ENCODE peak calls at places on chromosomes 11 and 22, in seven cellular contexts. One of them, this sample, is unnamed.

GRCh38 chr22:38422615-38423511 is 32.1 kb downstream of the KCNJ4 start:
- DNase-seq in iPS-NIHi11: no peak
- DNase-seq in A172: peak
- DNase-seq in NCI-H1417: peak
- DNase-seq in WTC11: no peak
- DNase-seq in stimulated activated CD8-positive, alpha-beta memory T cell treated with anti-CD3 and anti-CD28 coated beads, Interleukin-15, amount 100 ng/mL, for 48 hours: no peak
- DNase-seq in T-cell: no peak
- DNase-seq in this sample: peak

GRCh38 chr11:61810671-61811175 is 6.1 kb downstream of the FADS1 start:
- DNase-seq in iPS-NIHi11: no peak
- DNase-seq in NCI-H1417: no peak
- DNase-seq in A172: no peak
- DNase-seq in WTC11: no peak
- DNase-seq in stimulated activated CD8-positive, alpha-beta memory T cell treated with anti-CD3 and anti-CD28 coated beads, Interleukin-15, amount 100 ng/mL, for 48 hours: no peak
- DNase-seq in T-cell: no peak
- DNase-seq in this sample: no peak

GRCh38 chr11:75597636-75598035 is 35.6 kb downstream of the SERPINH1 start:
- DNase-seq in iPS-NIHi11: peak
- DNase-seq in NCI-H1417: peak
- DNase-seq in A172: peak
- DNase-seq in stimulated activated CD8-positive, alpha-beta memory T cell treated with anti-CD3 and anti-CD28 coated beads, Interleukin-15, amount 100 ng/mL, for 48 hours: no peak
- DNase-seq in WTC11: peak
- DNase-seq in T-cell: no peak
- DNase-seq in this sample: peak

GRCh38 chr22:44462246-44463015 is 35.6 kb downstream of the RTL6 start:
- DNase-seq in stimulated activated CD8-positive, alpha-beta memory T cell treated with anti-CD3 and anti-CD28 coated beads, Interleukin-15, amount 100 ng/mL, for 48 hours: no peak
- DNase-seq in WTC11: no peak
- DNase-seq in T-cell: no peak
- DNase-seq in A172: no peak
- DNase-seq in iPS-NIHi11: no peak
- DNase-seq in NCI-H1417: no peak
- DNase-seq in this sample: no peak

GRCh38 chr11:119298726-119299125 is 18.2 kb downstream of the MCAM start:
- DNase-seq in T-cell: no peak
- DNase-seq in stimulated activated CD8-positive, alpha-beta memory T cell treated with anti-CD3 and anti-CD28 coated beads, Interleukin-15, amount 100 ng/mL, for 48 hours: no peak
- DNase-seq in NCI-H1417: no peak
- DNase-seq in iPS-NIHi11: no peak
- DNase-seq in A172: no peak
- DNase-seq in WTC11: no peak
- DNase-seq in this sample: no peak

GRCh38 chr22:30079952-30080533 is at the start of gene HORMAD2:
- DNase-seq in stimulated activated CD8-positive, alpha-beta memory T cell treated with anti-CD3 and anti-CD28 coated beads, Interleukin-15, amount 100 ng/mL, for 48 hours: no peak
- DNase-seq in T-cell: no peak
- DNase-seq in NCI-H1417: no peak
- DNase-seq in iPS-NIHi11: peak
- DNase-seq in A172: no peak
- DNase-seq in WTC11: peak
- DNase-seq in this sample: no peak

GRCh38 chr11:84430661-84431060 is 1144.5 kb upstream of the CCDC90B start:
- DNase-seq in WTC11: no peak
- DNase-seq in A172: no peak
- DNase-seq in iPS-NIHi11: no peak
- DNase-seq in NCI-H1417: peak
- DNase-seq in T-cell: no peak
- DNase-seq in stimulated activated CD8-positive, alpha-beta memory T cell treated with anti-CD3 and anti-CD28 coated beads, Interleukin-15, amount 100 ng/mL, for 48 hours: no peak
- DNase-seq in this sample: no peak

GRCh38 chr11:113874920-113875413 is 405 bp downstream of the USP28 start:
- DNase-seq in iPS-NIHi11: no peak
- DNase-seq in WTC11: no peak
- DNase-seq in stimulated activated CD8-positive, alpha-beta memory T cell treated with anti-CD3 and anti-CD28 coated beads, Interleukin-15, amount 100 ng/mL, for 48 hours: no peak
- DNase-seq in A172: no peak
- DNase-seq in T-cell: no peak
- DNase-seq in NCI-H1417: peak
- DNase-seq in this sample: no peak

GRCh38 chr11:45853616-45854219 is 6.4 kb downstream of the CRY2 start:
- DNase-seq in WTC11: no peak
- DNase-seq in iPS-NIHi11: no peak
- DNase-seq in stimulated activated CD8-positive, alpha-beta memory T cell treated with anti-CD3 and anti-CD28 coated beads, Interleukin-15, amount 100 ng/mL, for 48 hours: no peak
- DNase-seq in A172: no peak
- DNase-seq in T-cell: no peak
- DNase-seq in NCI-H1417: no peak
- DNase-seq in this sample: no peak

GRCh38 chr22:23574877-23575276 is 5.2 kb downstream of the IGLL1 start:
- DNase-seq in A172: no peak
- DNase-seq in T-cell: no peak
- DNase-seq in stimulated activated CD8-positive, alpha-beta memory T cell treated with anti-CD3 and anti-CD28 coated beads, Interleukin-15, amount 100 ng/mL, for 48 hours: no peak
- DNase-seq in WTC11: no peak
- DNase-seq in iPS-NIHi11: no peak
- DNase-seq in NCI-H1417: no peak
- DNase-seq in this sample: no peak

GRCh38 chr22:43118024-43118849 is 7.7 kb downstream of the BIK start:
- DNase-seq in stimulated activated CD8-positive, alpha-beta memory T cell treated with anti-CD3 and anti-CD28 coated beads, Interleukin-15, amount 100 ng/mL, for 48 hours: no peak
- DNase-seq in WTC11: no peak
- DNase-seq in iPS-NIHi11: peak
- DNase-seq in A172: no peak
- DNase-seq in NCI-H1417: peak
- DNase-seq in T-cell: no peak
- DNase-seq in this sample: no peak

GRCh38 chr22:26485991-26486390 is 2.3 kb downstream of the SRRD start:
- DNase-seq in NCI-H1417: no peak
- DNase-seq in T-cell: no peak
- DNase-seq in A172: no peak
- DNase-seq in stimulated activated CD8-positive, alpha-beta memory T cell treated with anti-CD3 and anti-CD28 coated beads, Interleukin-15, amount 100 ng/mL, for 48 hours: no peak
- DNase-seq in WTC11: no peak
- DNase-seq in iPS-NIHi11: no peak
- DNase-seq in this sample: no peak

GRCh38 chr22:32815943-32816342 is 14.4 kb downstream of the TIMP3 start:
- DNase-seq in A172: no peak
- DNase-seq in iPS-NIHi11: no peak
- DNase-seq in NCI-H1417: no peak
- DNase-seq in stimulated activated CD8-positive, alpha-beta memory T cell treated with anti-CD3 and anti-CD28 coated beads, Interleukin-15, amount 100 ng/mL, for 48 hours: no peak
- DNase-seq in WTC11: no peak
- DNase-seq in T-cell: no peak
- DNase-seq in this sample: no peak

GRCh38 chr11:120574881-120575280 is 63.3 kb downstream of the GRIK4 start:
- DNase-seq in T-cell: no peak
- DNase-seq in NCI-H1417: no peak
- DNase-seq in WTC11: no peak
- DNase-seq in iPS-NIHi11: no peak
- DNase-seq in stimulated activated CD8-positive, alpha-beta memory T cell treated with anti-CD3 and anti-CD28 coated beads, Interleukin-15, amount 100 ng/mL, for 48 hours: no peak
- DNase-seq in A172: no peak
- DNase-seq in this sample: no peak

GRCh38 chr11:115712296-115712695 is 208.1 kb upstream of the CADM1 start:
- DNase-seq in stimulated activated CD8-positive, alpha-beta memory T cell treated with anti-CD3 and anti-CD28 coated beads, Interleukin-15, amount 100 ng/mL, for 48 hours: no peak
- DNase-seq in T-cell: no peak
- DNase-seq in WTC11: no peak
- DNase-seq in NCI-H1417: no peak
- DNase-seq in A172: no peak
- DNase-seq in iPS-NIHi11: no peak
- DNase-seq in this sample: no peak

GRCh38 chr11:75470681-75471080 is 37.7 kb upstream of the KLHL35 start:
- DNase-seq in NCI-H1417: no peak
- DNase-seq in A172: no peak
- DNase-seq in iPS-NIHi11: no peak
- DNase-seq in stimulated activated CD8-positive, alpha-beta memory T cell treated with anti-CD3 and anti-CD28 coated beads, Interleukin-15, amount 100 ng/mL, for 48 hours: no peak
- DNase-seq in WTC11: no peak
- DNase-seq in T-cell: no peak
- DNase-seq in this sample: no peak

GRCh38 chr11:129248618-129249017 is 56.5 kb upstream of the ARHGAP32 start:
- DNase-seq in A172: peak
- DNase-seq in iPS-NIHi11: no peak
- DNase-seq in WTC11: no peak
- DNase-seq in NCI-H1417: no peak
- DNase-seq in T-cell: no peak
- DNase-seq in stimulated activated CD8-positive, alpha-beta memory T cell treated with anti-CD3 and anti-CD28 coated beads, Interleukin-15, amount 100 ng/mL, for 48 hours: no peak
- DNase-seq in this sample: no peak

GRCh38 chr11:117535870-117536411 is 208.3 kb downstream of the CEP164 start:
- DNase-seq in A172: no peak
- DNase-seq in stimulated activated CD8-positive, alpha-beta memory T cell treated with anti-CD3 and anti-CD28 coated beads, Interleukin-15, amount 100 ng/mL, for 48 hours: no peak
- DNase-seq in T-cell: no peak
- DNase-seq in WTC11: no peak
- DNase-seq in NCI-H1417: peak
- DNase-seq in iPS-NIHi11: no peak
- DNase-seq in this sample: no peak

GRCh38 chr11:101129203-101129943 is at the start of gene PGR:
- DNase-seq in WTC11: peak
- DNase-seq in NCI-H1417: peak
- DNase-seq in iPS-NIHi11: peak
- DNase-seq in stimulated activated CD8-positive, alpha-beta memory T cell treated with anti-CD3 and anti-CD28 coated beads, Interleukin-15, amount 100 ng/mL, for 48 hours: no peak
- DNase-seq in T-cell: no peak
- DNase-seq in A172: no peak
- DNase-seq in this sample: peak

GRCh38 chr11:112605093-112605666 is 344.5 kb upstream of the PLET1 start:
- DNase-seq in WTC11: no peak
- DNase-seq in iPS-NIHi11: no peak
- DNase-seq in NCI-H1417: no peak
- DNase-seq in T-cell: no peak
- DNase-seq in A172: no peak
- DNase-seq in stimulated activated CD8-positive, alpha-beta memory T cell treated with anti-CD3 and anti-CD28 coated beads, Interleukin-15, amount 100 ng/mL, for 48 hours: no peak
- DNase-seq in this sample: no peak

GRCh38 chr11:124876818-124877630 is 11.8 kb downstream of the ROBO3 start:
- DNase-seq in NCI-H1417: no peak
- DNase-seq in stimulated activated CD8-positive, alpha-beta memory T cell treated with anti-CD3 and anti-CD28 coated beads, Interleukin-15, amount 100 ng/mL, for 48 hours: no peak
- DNase-seq in T-cell: no peak
- DNase-seq in WTC11: peak
- DNase-seq in iPS-NIHi11: peak
- DNase-seq in A172: no peak
- DNase-seq in this sample: no peak

GRCh38 chr11:64834723-64835615 is 9.5 kb downstream of the CDC42BPG start:
- DNase-seq in iPS-NIHi11: peak
- DNase-seq in WTC11: no peak
- DNase-seq in T-cell: no peak
- DNase-seq in A172: peak
- DNase-seq in stimulated activated CD8-positive, alpha-beta memory T cell treated with anti-CD3 and anti-CD28 coated beads, Interleukin-15, amount 100 ng/mL, for 48 hours: no peak
- DNase-seq in NCI-H1417: no peak
- DNase-seq in this sample: no peak

GRCh38 chr11:57896641-57897145 is 127.0 kb upstream of the OR9Q1 start:
- DNase-seq in A172: no peak
- DNase-seq in NCI-H1417: no peak
- DNase-seq in WTC11: no peak
- DNase-seq in iPS-NIHi11: no peak
- DNase-seq in stimulated activated CD8-positive, alpha-beta memory T cell treated with anti-CD3 and anti-CD28 coated beads, Interleukin-15, amount 100 ng/mL, for 48 hours: no peak
- DNase-seq in T-cell: no peak
- DNase-seq in this sample: no peak

GRCh38 chr11:6618117-6619020 is 853 bp downstream of the TPP1 start:
- DNase-seq in stimulated activated CD8-positive, alpha-beta memory T cell treated with anti-CD3 and anti-CD28 coated beads, Interleukin-15, amount 100 ng/mL, for 48 hours: peak
- DNase-seq in iPS-NIHi11: no peak
- DNase-seq in T-cell: peak
- DNase-seq in WTC11: no peak
- DNase-seq in A172: peak
- DNase-seq in NCI-H1417: no peak
- DNase-seq in this sample: no peak

GRCh38 chr22:19880786-19881569 is 26.3 kb upstream of the GNB1L start:
- DNase-seq in T-cell: no peak
- DNase-seq in WTC11: peak
- DNase-seq in NCI-H1417: no peak
- DNase-seq in stimulated activated CD8-positive, alpha-beta memory T cell treated with anti-CD3 and anti-CD28 coated beads, Interleukin-15, amount 100 ng/mL, for 48 hours: no peak
- DNase-seq in A172: peak
- DNase-seq in iPS-NIHi11: peak
- DNase-seq in this sample: no peak

GRCh38 chr22:50018608-50019291 is 6.2 kb upstream of the IL17REL start:
- DNase-seq in WTC11: no peak
- DNase-seq in A172: no peak
- DNase-seq in NCI-H1417: no peak
- DNase-seq in T-cell: no peak
- DNase-seq in stimulated activated CD8-positive, alpha-beta memory T cell treated with anti-CD3 and anti-CD28 coated beads, Interleukin-15, amount 100 ng/mL, for 48 hours: no peak
- DNase-seq in iPS-NIHi11: no peak
- DNase-seq in this sample: no peak

GRCh38 chr11:64007629-64008282 is 21.5 kb downstream of the OTUB1 start:
- DNase-seq in iPS-NIHi11: peak
- DNase-seq in NCI-H1417: no peak
- DNase-seq in A172: no peak
- DNase-seq in stimulated activated CD8-positive, alpha-beta memory T cell treated with anti-CD3 and anti-CD28 coated beads, Interleukin-15, amount 100 ng/mL, for 48 hours: no peak
- DNase-seq in T-cell: no peak
- DNase-seq in WTC11: peak
- DNase-seq in this sample: no peak

GRCh38 chr11:116193321-116194114 is 579.3 kb downstream of the BUD13 start:
- DNase-seq in iPS-NIHi11: peak
- DNase-seq in WTC11: peak
- DNase-seq in stimulated activated CD8-positive, alpha-beta memory T cell treated with anti-CD3 and anti-CD28 coated beads, Interleukin-15, amount 100 ng/mL, for 48 hours: no peak
- DNase-seq in T-cell: no peak
- DNase-seq in A172: no peak
- DNase-seq in NCI-H1417: peak
- DNase-seq in this sample: no peak

GRCh38 chr11:33704240-33705002 is 3.8 kb upstream of the C11orf91 start:
- DNase-seq in WTC11: no peak
- DNase-seq in A172: no peak
- DNase-seq in T-cell: no peak
- DNase-seq in stimulated activated CD8-positive, alpha-beta memory T cell treated with anti-CD3 and anti-CD28 coated beads, Interleukin-15, amount 100 ng/mL, for 48 hours: no peak
- DNase-seq in NCI-H1417: peak
- DNase-seq in iPS-NIHi11: no peak
- DNase-seq in this sample: no peak

GRCh38 chr11:10076458-10077141 is 217.4 kb downstream of the SBF2 start:
- DNase-seq in stimulated activated CD8-positive, alpha-beta memory T cell treated with anti-CD3 and anti-CD28 coated beads, Interleukin-15, amount 100 ng/mL, for 48 hours: peak
- DNase-seq in WTC11: peak
- DNase-seq in T-cell: peak
- DNase-seq in iPS-NIHi11: peak
- DNase-seq in A172: peak
- DNase-seq in NCI-H1417: no peak
- DNase-seq in this sample: no peak

GRCh38 chr11:127926721-127927120 is 660.6 kb downstream of the ETS1 start:
- DNase-seq in T-cell: no peak
- DNase-seq in A172: no peak
- DNase-seq in NCI-H1417: peak
- DNase-seq in WTC11: no peak
- DNase-seq in iPS-NIHi11: no peak
- DNase-seq in stimulated activated CD8-positive, alpha-beta memory T cell treated with anti-CD3 and anti-CD28 coated beads, Interleukin-15, amount 100 ng/mL, for 48 hours: no peak
- DNase-seq in this sample: no peak

GRCh38 chr22:49960967-49961600 is 512 bp downstream of the PIM3 start:
- DNase-seq in T-cell: no peak
- DNase-seq in WTC11: peak
- DNase-seq in stimulated activated CD8-positive, alpha-beta memory T cell treated with anti-CD3 and anti-CD28 coated beads, Interleukin-15, amount 100 ng/mL, for 48 hours: no peak
- DNase-seq in iPS-NIHi11: no peak
- DNase-seq in A172: no peak
- DNase-seq in NCI-H1417: peak
- DNase-seq in this sample: no peak

GRCh38 chr22:42317691-42318547 is 47.5 kb upstream of the TCF20 start:
- DNase-seq in T-cell: no peak
- DNase-seq in stimulated activated CD8-positive, alpha-beta memory T cell treated with anti-CD3 and anti-CD28 coated beads, Interleukin-15, amount 100 ng/mL, for 48 hours: no peak
- DNase-seq in NCI-H1417: peak
- DNase-seq in WTC11: peak
- DNase-seq in iPS-NIHi11: peak
- DNase-seq in A172: no peak
- DNase-seq in this sample: peak